ENCODE peak calls at places on chromosomes 5 and 9, in five cellular contexts. G, M, K, R and C are unnamed samples.
A peak's percentile ranks its signal among the peaks of the same experiment; 100 is the strongest.

GRCh38 chr9:109705515-109705914 is 74.5 kb upstream of the PALM2AKAP2 start:
- DNase-seq in K (no peak), G (no peak), R (no peak), M (no peak), C (no peak)

GRCh38 chr5:1882337-1883119 is at the start of gene IRX4:
- DNase-seq in M (no peak), R (peak; percentile 84), G (no peak), K (peak; percentile 84), C (no peak)

GRCh38 chr5:62281411-62281810 is 24.6 kb upstream of the KIF2A start:
- DNase-seq in M (no peak), R (no peak), K (no peak), G (no peak), C (no peak)

GRCh38 chr5:119340597-119341218 is 15.1 kb upstream of the TNFAIP8 start:
- DNase-seq in G (peak; percentile 43), K (no peak), R (no peak), M (no peak), C (no peak)

GRCh38 chr5:44605926-44606325 is 202.8 kb upstream of the MRPS30 start:
- DNase-seq in M (no peak), R (no peak), G (no peak), K (no peak), C (no peak)

GRCh38 chr9:26656003-26656940 is 236.3 kb downstream of the CAAP1 start:
- DNase-seq in R (no peak), K (peak; percentile 58), G (peak; percentile 15), M (no peak), C (peak; percentile 27)

GRCh38 chr9:116998305-116998704 is 311.2 kb downstream of the TRIM32 start:
- DNase-seq in R (no peak), M (no peak), K (no peak), G (no peak), C (no peak)

GRCh38 chr5:16902846-16903245 is 33.2 kb downstream of the MYO10 start:
- DNase-seq in K (no peak), M (no peak), R (no peak), G (no peak), C (no peak)

GRCh38 chr9:129888085-129888808 is 53.0 kb downstream of the USP20 start:
- DNase-seq in G (peak; percentile 65), M (no peak), R (peak; percentile 57), K (no peak), C (peak; percentile 71)

GRCh38 chr9:33623658-33624586 is 99.9 kb downstream of the ANKRD18B start:
- DNase-seq in K (peak; percentile 84), M (no peak), G (peak; percentile 74), R (peak; percentile 82), C (peak; percentile 92)

GRCh38 chr5:173794901-173795416 is 93.2 kb upstream of the CPEB4 start:
- DNase-seq in R (no peak), G (no peak), K (no peak), M (no peak), C (no peak)

GRCh38 chr5:7578056-7578455 is 182.1 kb downstream of the ADCY2 start:
- DNase-seq in M (no peak), R (no peak), G (no peak), K (no peak), C (no peak)

GRCh38 chr9:76353280-76353679 is 40.9 kb downstream of the RFK start:
- DNase-seq in M (no peak), K (no peak), R (no peak), G (no peak), C (no peak)

GRCh38 chr9:95875305-95876137 is at the start of gene ERCC6L2:
- DNase-seq in M (peak; percentile 98), G (peak; percentile 92), K (peak; percentile 94), R (peak; percentile 98), C (peak; percentile 96)

GRCh38 chr9:95874989-95875304 is 544 bp upstream of the ERCC6L2 start:
- DNase-seq in R (peak; percentile 89), K (no peak), G (peak; percentile 55), M (peak; percentile 79), C (peak; percentile 79)

GRCh38 chr9:95876595-95876994 is 1.1 kb downstream of the ERCC6L2 start:
- DNase-seq in G (peak; percentile 31), R (no peak), M (no peak), K (no peak), C (no peak)

GRCh38 chr9:95874303-95874988 is 1.0 kb upstream of the ERCC6L2 start:
- DNase-seq in R (no peak), G (no peak), K (no peak), M (no peak), C (no peak)

DNA sequence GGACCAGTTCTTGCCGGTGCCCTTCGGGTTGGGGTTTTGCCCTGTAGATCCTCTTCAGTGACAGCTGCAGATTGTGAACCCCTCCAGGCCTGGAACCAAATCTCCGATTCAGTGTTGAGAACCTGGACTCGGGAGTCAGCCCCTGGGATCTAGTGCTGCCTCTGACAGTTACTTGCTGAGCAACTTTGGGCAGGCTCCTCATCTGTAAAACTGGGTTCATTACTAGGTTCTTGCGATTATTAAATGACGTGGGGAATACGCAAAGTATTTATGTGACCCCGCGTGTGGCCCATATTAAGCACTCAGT is 600 bp downstream of the ERCC6L2 start:
- DNase-seq in G (no peak), R (no peak), M (no peak), K (no peak), C (no peak)
- TF ChIP-seq POLR2A in G (no peak), R (no peak), M (no peak), K (no peak), C (peak; percentile 55)

GRCh38 chr5:176388341-176389113 is at the start of the genes HIGD2A and NOP16:
- DNase-seq in R (peak; percentile 92), M (peak; percentile 100), K (peak; percentile 96), G (peak; percentile 98), C (peak; percentile 99)
- TF ChIP-seq POLR2A in R (no peak), M (no peak), K (peak; percentile 82), G (peak; percentile 95), C (peak; percentile 84)

GRCh38 chr5:132962429-132962928 is 955 bp downstream of the AFF4 start:
- DNase-seq in R (no peak), K (no peak), G (peak; percentile 47), M (no peak), C (peak; percentile 70)
- TF ChIP-seq POLR2A in R (no peak), K (peak; percentile 33), G (no peak), M (no peak), C (no peak)

GRCh38 chr9:136494531-136495215 is 11.8 kb upstream of the SEC16A start:
- DNase-seq in G (no peak), M (no peak), R (peak; percentile 73), K (no peak), C (no peak)
- TF ChIP-seq POLR2A in G (no peak), M (no peak), R (no peak), K (no peak), C (no peak)

GRCh38 chr9:114061292-114061691 is 16.8 kb downstream of the AMBP start:
- DNase-seq in K (no peak), G (no peak), R (no peak), M (no peak), C (no peak)
- TF ChIP-seq POLR2A in K (no peak), G (no peak), R (no peak), M (no peak), C (no peak)

DNA sequence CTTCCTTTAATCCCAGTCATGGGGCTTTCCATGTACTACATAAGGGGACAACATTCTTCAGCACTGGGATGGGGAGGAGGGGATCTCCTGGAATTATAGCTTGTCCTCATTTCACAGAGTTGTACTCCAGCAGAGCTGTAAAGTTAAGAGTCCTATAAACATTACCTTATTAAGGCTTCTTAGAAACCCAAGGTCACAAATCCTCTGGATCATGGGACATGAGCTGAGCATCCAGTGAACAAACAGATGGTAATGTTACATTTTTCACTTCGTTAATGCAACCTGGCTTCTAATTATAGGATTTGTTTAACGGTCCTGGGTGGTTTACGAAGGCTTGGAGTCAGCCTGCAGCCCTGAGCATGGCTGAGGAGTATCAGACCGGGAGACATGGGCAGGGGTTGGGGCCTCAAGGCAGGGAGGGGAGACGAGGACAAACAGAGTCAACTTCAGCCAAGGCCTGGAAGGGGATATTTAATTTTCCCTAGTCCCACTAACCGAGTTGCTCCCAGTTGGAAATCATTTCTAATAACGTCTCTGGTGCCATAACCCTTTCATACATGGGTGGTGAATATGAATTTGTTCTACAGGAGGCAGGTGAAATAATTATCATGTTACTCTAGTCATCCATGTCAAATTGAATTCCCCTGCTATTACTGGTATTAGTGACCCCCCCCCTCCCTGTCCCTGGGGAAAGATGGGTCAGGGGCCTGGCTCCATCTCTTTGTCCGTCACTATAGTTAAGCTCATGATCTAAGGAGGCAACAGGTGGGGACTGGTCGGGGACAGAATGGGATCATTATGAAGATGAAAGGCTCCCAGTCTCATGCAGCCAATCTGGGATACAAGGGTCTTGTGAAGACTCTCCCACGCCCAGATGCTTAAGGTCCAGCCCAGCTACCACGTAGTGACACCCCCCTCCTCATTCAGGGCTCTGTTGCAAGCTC is 10.7 kb upstream of the IL17B start:
- DNase-seq in K (no peak), M (peak; percentile 91), G (no peak), R (no peak), C (no peak)
- TF ChIP-seq POLR2A in K (no peak), M (no peak), G (no peak), R (no peak), C (no peak)